ENCODE peak calls at places on chromosomes 5 and 9, in nine cellular contexts. R is stomach; B is cardiac muscle cell; Q is gastrocnemius medialis; V is thyroid gland; C is mammary epithelial cell; D is naive thymus-derived CD4-positive, alpha-beta T cell; T is fibroblast of lung; S is right lobe of liver. M is an unnamed sample.

GRCh38 chr5:4984461-4984860 is 155.7 kb upstream of the ADAMTS16 start:
- DNase-seq in Q (no peak), S (no peak), D (no peak), B (no peak), R (no peak), V (no peak), C (no peak), T (no peak), M (no peak)

GRCh38 chr5:7753596-7753995 is 97.3 kb downstream of the CFAP90 start:
- DNase-seq in B (no peak), D (no peak), T (no peak), Q (no peak), V (no peak), S (no peak), R (no peak), C (no peak), M (no peak)

GRCh38 chr5:127518319-127518621 is 830 bp downstream of the PRRC1 start:
- DNase-seq in R (no peak), B (no peak), D (peak; percentile 49), V (no peak), C (peak; percentile 60), S (no peak), T (peak; percentile 74), Q (no peak), M (peak; percentile 57)

GRCh38 chr5:36826694-36827093 is 49.9 kb upstream of the NIPBL start:
- DNase-seq in D (no peak), Q (no peak), S (no peak), V (no peak), R (no peak), C (no peak), T (no peak), B (no peak), M (no peak)

GRCh38 chr5:5951953-5952352 is 426.4 kb downstream of the MED10 start:
- DNase-seq in C (no peak), Q (no peak), V (no peak), B (no peak), D (no peak), T (no peak), R (no peak), S (no peak), M (no peak)

GRCh38 chr5:44246986-44247385 is 142.2 kb downstream of the FGF10 start:
- DNase-seq in Q (no peak), D (no peak), T (peak; percentile 14), V (no peak), S (no peak), R (no peak), C (no peak), B (no peak), M (no peak)

GRCh38 chr9:130149031-130149430 is 23.2 kb upstream of the NCS1 start:
- DNase-seq in C (no peak), R (no peak), T (no peak), V (no peak), Q (no peak), D (no peak), B (no peak), S (no peak), M (no peak)

GRCh38 chr5:134088291-134088690 is 26.2 kb upstream of the TCF7 start:
- DNase-seq in T (peak; percentile 79), D (no peak), R (no peak), S (no peak), V (no peak), C (no peak), Q (no peak), B (no peak), M (no peak)

GRCh38 chr9:83505282-83505681 is 32.9 kb downstream of the FRMD3 start:
- DNase-seq in T (no peak), R (no peak), D (no peak), C (no peak), Q (no peak), V (no peak), S (no peak), B (no peak), M (no peak)

GRCh38 chr5:124719346-124719967 is 27.0 kb downstream of the ZNF608 start:
- DNase-seq in D (no peak), R (no peak), T (no peak), B (no peak), S (no peak), C (no peak), V (no peak), Q (no peak), M (no peak)

GRCh38 chr9:91151741-91152095 is 210.0 kb downstream of the AUH start:
- DNase-seq in R (no peak), Q (no peak), V (no peak), T (no peak), S (no peak), D (no peak), C (no peak), B (no peak), M (no peak)
- H3K4me1 ChIP-seq in R (no peaks in the 10 kb centered on the region), Q (no peaks in the 10 kb centered on the region), V (peaks cover 6% of the 10 kb centered on the region), T (no peaks in the 10 kb centered on the region), S (no peaks in the 10 kb centered on the region), D (peaks cover 24% of the 10 kb centered on the region), C (peaks cover 7% of the 10 kb centered on the region), B (peaks cover 7% of the 10 kb centered on the region), M (no peaks in the 10 kb centered on the region)

GRCh38 chr5:34870382-34870781 is 31.4 kb downstream of the TTC23L start:
- DNase-seq in D (no peak), V (no peak), S (no peak), T (no peak), R (no peak), C (no peak), B (no peak), Q (no peak), M (no peak)
- H3K4me1 ChIP-seq in D (no peaks in the 10 kb centered on the region), V (no peaks in the 10 kb centered on the region), S (no peaks in the 10 kb centered on the region), T (no peaks in the 10 kb centered on the region), R (no peaks in the 10 kb centered on the region), C (no peaks in the 10 kb centered on the region), B (no peaks in the 10 kb centered on the region), Q (no peaks in the 10 kb centered on the region), M (no peaks in the 10 kb centered on the region)

GRCh38 chr9:121196389-121196788 is 5.3 kb downstream of the RAB14 start:
- DNase-seq in D (no peak), R (no peak), B (no peak), V (no peak), S (no peak), T (no peak), Q (no peak), C (peak; percentile 20), M (no peak)
- H3K4me1 ChIP-seq in D (peaks cover 55% of the 10 kb centered on the region), R (peaks cover 92% of the 10 kb centered on the region), B (peaks cover 70% of the 10 kb centered on the region), V (peaks cover 73% of the 10 kb centered on the region), S (no peaks in the 10 kb centered on the region), T (peaks cover 6% of the 10 kb centered on the region), Q (peaks cover 88% of the 10 kb centered on the region), C (peaks cover 46% of the 10 kb centered on the region), M (peaks cover 27% of the 10 kb centered on the region)

GRCh38 chr5:64839936-64840335 is 71.2 kb downstream of the CWC27 start:
- DNase-seq in B (no peak), R (no peak), C (no peak), V (no peak), Q (no peak), D (no peak), S (no peak), T (peak; percentile 21), M (no peak)

GRCh38 chr5:64838376-64838775 is 69.6 kb downstream of the CWC27 start:
- DNase-seq in V (no peak), S (no peak), R (no peak), C (no peak), Q (no peak), D (no peak), T (peak; percentile 39), B (no peak), M (no peak)

GRCh38 chr5:64840958-64841357 is 72.2 kb downstream of the CWC27 start:
- DNase-seq in R (no peak), V (no peak), D (no peak), S (no peak), B (no peak), T (no peak), C (no peak), Q (no peak), M (no peak)

GRCh38 chr5:64836786-64837185 is 68.1 kb downstream of the CWC27 start:
- DNase-seq in Q (no peak), C (no peak), T (no peak), V (no peak), B (no peak), D (no peak), S (no peak), R (no peak), M (no peak)

GRCh38 chr5:64838803-64839202 is 70.1 kb downstream of the CWC27 start:
- DNase-seq in R (no peak), D (no peak), Q (no peak), C (peak; percentile 34), S (no peak), T (peak; percentile 23), B (no peak), V (no peak), M (peak; percentile 43)
- H3K4me1 ChIP-seq in R (peaks cover 32% of the 10 kb centered on the region), D (no peaks in the 10 kb centered on the region), Q (peaks cover 26% of the 10 kb centered on the region), C (peaks cover 6% of the 10 kb centered on the region), S (no peaks in the 10 kb centered on the region), T (peaks cover 3% of the 10 kb centered on the region), B (peaks cover 4% of the 10 kb centered on the region), V (no peaks in the 10 kb centered on the region), M (peaks cover 17% of the 10 kb centered on the region)

GRCh38 chr9:98632839-98633238 is 75.9 kb downstream of the GABBR2 start:
- DNase-seq in C (no peak), R (no peak), S (no peak), B (no peak), D (no peak), V (no peak), Q (no peak), T (no peak), M (no peak)
- H3K4me1 ChIP-seq in C (peaks cover 3% of the 10 kb centered on the region), R (no peaks in the 10 kb centered on the region), S (no peaks in the 10 kb centered on the region), B (no peaks in the 10 kb centered on the region), D (no peaks in the 10 kb centered on the region), V (no peaks in the 10 kb centered on the region), Q (no peaks in the 10 kb centered on the region), T (no peaks in the 10 kb centered on the region), M (peaks cover 5% of the 10 kb centered on the region)

M was measured in PC-3.